ENCODE peak calls at places on chromosomes 12 and 14, in six cellular contexts. H, B, T, X, M and U are unnamed samples.

GRCh38 chr14:69138189-69138535 is 14.8 kb downstream of the DCAF5 start:
- DNase-seq in X (peak; percentile 49), H (no peak), B (no peak), T (no peak), M (no peak), U (no peak)

GRCh38 chr12:92434607-92435025 is 268.2 kb upstream of the PLEKHG7 start:
- DNase-seq in H (no peak), T (no peak), B (no peak), X (no peak), M (no peak), U (peak; percentile 40)

GRCh38 chr14:76219873-76220272 is 68.2 kb downstream of the GPATCH2L start:
- DNase-seq in H (no peak), X (no peak), M (no peak), B (no peak), T (no peak), U (no peak)

GRCh38 chr14:79275367-79275655 is 936.0 kb downstream of the DIO2 start:
- DNase-seq in M (no peak), B (no peak), X (no peak), T (no peak), H (no peak), U (no peak)

GRCh38 chr14:23022849-23023499 is 11.7 kb downstream of the PSMB5 start:
- DNase-seq in H (no peak), X (no peak), B (no peak), T (no peak), M (no peak), U (no peak)

GRCh38 chr12:84508943-84509342 is 403.7 kb downstream of the SLC6A15 start:
- DNase-seq in M (no peak), T (no peak), X (no peak), H (no peak), B (no peak), U (peak; percentile 9)

GRCh38 chr12:56636118-56636674 is 6.1 kb upstream of the BAZ2A start:
- DNase-seq in M (peak; percentile 84), B (peak; percentile 71), X (peak; percentile 86), H (peak; percentile 91), T (peak; percentile 83), U (peak; percentile 92)

GRCh38 chr12:47742253-47742825 is 16.3 kb downstream of the RAPGEF3 start:
- DNase-seq in T (no peak), M (peak; percentile 19), H (peak; percentile 67), X (peak; percentile 51), B (peak; percentile 72), U (peak; percentile 69)

GRCh38 chr12:122082621-122083356 is 4.2 kb downstream of the MLXIP start:
- DNase-seq in B (no peak), T (no peak), X (peak; percentile 26), M (no peak), H (no peak), U (no peak)

GRCh38 chr12:87155616-87156015 is 873.6 kb downstream of the C12orf50 start:
- DNase-seq in T (no peak), M (no peak), H (peak; percentile 32), X (no peak), B (no peak), U (no peak)

GRCh38 chr12:41932470-41932991 is 212.1 kb downstream of the GXYLT1 start:
- DNase-seq in M (no peak), T (no peak), B (peak; percentile 12), X (peak; percentile 90), H (no peak), U (peak; percentile 94)

GRCh38 chr14:67694791-67695393 is 672 bp downstream of the RDH11 start:
- DNase-seq in M (peak; percentile 92), X (peak; percentile 90), B (peak; percentile 50), T (peak; percentile 76), H (peak; percentile 89), U (peak; percentile 85)

GRCh38 chr14:92573761-92574498 is 60.3 kb downstream of the RIN3 start:
- DNase-seq in B (no peak), T (no peak), H (no peak), M (no peak), X (no peak), U (no peak)

GRCh38 chr14:74551903-74552371 is 58.4 kb downstream of the ISCA2 start:
- DNase-seq in H (no peak), T (no peak), M (no peak), X (no peak), B (no peak), U (no peak)

GRCh38 chr14:96217381-96217913 is 12.8 kb downstream of the BDKRB2 start:
- DNase-seq in H (no peak), B (no peak), X (no peak), M (no peak), T (no peak), U (no peak)

GRCh38 chr12:76551482-76551888 is 8.1 kb downstream of the OSBPL8 start:
- DNase-seq in T (no peak), M (no peak), X (no peak), B (peak; percentile 23), H (no peak), U (no peak)

GRCh38 chr12:55607821-55608602 is 28.7 kb upstream of the OR10P1 start:
- DNase-seq in X (no peak), T (no peak), M (no peak), B (no peak), H (no peak), U (no peak)

GRCh38 chr12:121866331-121866730 is 7.7 kb upstream of the HPD start:
- DNase-seq in X (no peak), M (no peak), H (no peak), B (no peak), T (no peak), U (no peak)

GRCh38 chr14:104553166-104554087 is 26.1 kb upstream of the C14orf180 start:
- DNase-seq in B (no peak), X (no peak), T (no peak), H (no peak), M (no peak), U (no peak)

GRCh38 chr14:89853976-89854693 is 100.4 kb downstream of the EFCAB11 start:
- DNase-seq in B (no peak), X (no peak), H (no peak), M (no peak), T (no peak), U (no peak)

GRCh38 chr14:99853206-99853605 is 60.0 kb downstream of the EML1 start:
- DNase-seq in M (no peak), B (no peak), H (no peak), X (no peak), T (no peak), U (no peak)

GRCh38 chr12:114063435-114063834 is 97.3 kb upstream of the RBM19 start:
- DNase-seq in T (no peak), H (no peak), X (no peak), B (no peak), M (no peak), U (no peak)

GRCh38 chr12:26088999-26089398 is 35.8 kb downstream of the BHLHE41 start:
- DNase-seq in M (no peak), X (no peak), T (peak; percentile 67), B (no peak), H (no peak), U (peak; percentile 52)

DNA sequence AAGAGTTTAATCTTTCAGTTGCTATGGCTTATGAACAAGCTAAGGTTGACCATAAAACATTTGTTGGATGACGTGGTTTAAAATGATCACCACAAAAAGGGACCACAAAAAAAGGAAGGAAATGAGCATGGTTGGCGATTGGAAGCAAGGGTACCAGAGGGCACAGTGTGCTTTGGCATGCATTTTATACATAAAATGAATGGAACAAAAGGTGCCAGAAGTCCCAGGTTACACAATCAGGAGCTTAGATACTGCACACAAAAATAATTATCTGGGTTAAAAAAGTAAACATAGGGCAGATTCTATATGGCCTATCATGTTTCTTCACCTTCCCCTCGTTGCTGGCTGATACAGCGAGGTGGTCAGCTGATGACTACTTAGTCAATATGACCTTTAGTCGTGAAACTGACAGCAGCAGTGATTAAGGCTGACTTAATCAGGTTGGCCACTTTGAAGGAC is 50.7 kb downstream of the ZC3H14 start:
- DNase-seq in M (peak; percentile 86), T (no peak), H (no peak), X (peak; percentile 81), B (no peak), U (peak; percentile 60)
- TF ChIP-seq MYC in M (no peak), T (no peak), H (no peak), X (no peak), B (no peak), U (no peak)

DNA sequence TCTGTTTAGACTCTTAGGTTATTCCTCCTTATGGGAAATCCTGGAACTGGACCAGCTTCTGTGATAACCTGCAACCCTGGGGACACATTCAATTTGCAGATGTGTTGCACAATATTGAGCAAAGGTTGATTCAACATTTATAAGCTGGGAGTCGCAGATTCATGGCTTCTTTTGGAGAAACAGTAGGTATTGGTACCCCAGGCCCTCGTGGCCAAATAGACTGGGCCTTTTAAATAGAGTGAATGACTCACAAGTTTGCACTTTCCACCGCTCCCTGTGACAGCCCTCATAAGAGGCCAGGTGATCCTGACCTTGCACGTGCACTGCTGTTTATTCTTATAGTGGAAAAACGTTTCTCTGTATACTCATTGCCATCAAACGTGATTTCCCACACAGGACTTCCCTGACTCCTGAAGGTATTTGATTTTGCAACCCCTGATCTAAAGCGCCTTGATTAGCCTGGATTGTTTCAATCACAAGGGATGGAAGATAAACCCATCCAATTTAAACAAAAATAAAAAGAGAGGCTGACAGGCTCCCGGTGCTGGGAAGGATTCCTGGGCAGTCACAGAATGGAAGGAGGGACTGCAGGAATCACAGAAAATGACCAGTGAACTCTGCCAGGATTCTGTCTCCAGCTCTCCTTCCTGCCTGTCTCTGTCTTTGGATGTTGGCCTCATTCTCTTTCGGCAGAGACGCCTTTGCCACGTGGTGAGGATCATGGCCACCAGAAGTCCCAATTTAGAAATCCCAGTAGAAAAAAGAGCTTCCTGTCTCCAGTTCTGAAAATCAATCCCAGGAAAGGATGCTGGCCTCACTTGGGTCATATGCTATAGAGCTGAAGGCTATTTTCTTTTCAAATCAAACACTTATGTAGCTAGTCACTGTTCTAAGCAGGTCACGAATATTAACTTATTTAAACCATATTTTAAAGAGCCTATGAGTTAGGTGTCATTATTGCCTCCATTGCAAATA is 97.8 kb downstream of the VCPKMT start:
- DNase-seq in X (peak; percentile 20), B (no peak), H (peak; percentile 41), M (peak; percentile 83), T (no peak), U (no peak)
- TF ChIP-seq CTCF in X (no peak), B (no peak), H (no peak), M (no peak), T (no peak), U (no peak)

DNA sequence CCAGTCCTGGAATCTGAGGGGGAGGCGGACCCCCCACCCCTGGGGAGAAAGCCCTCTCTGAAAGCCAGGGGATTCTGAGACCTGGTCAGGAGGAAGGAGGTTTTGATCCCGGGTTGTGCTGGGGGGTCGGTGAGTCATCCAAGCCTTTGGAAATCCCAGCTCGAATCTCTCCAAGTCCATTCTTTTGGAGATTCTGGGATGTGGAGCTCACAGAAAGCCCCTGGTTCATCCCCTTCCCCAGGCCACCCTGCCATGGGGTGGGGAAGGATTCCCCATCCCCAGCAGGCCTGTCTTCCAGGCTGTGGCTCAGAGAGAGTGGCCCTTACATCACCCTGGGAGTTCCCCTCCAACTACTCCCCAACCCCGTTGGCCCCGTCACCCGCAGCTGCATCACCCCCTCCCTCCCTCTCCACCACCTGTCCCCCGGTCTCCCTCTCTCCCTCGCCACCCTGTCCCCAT is 14.3 kb downstream of the EXOC3L4 start:
- DNase-seq in H (peak; percentile 81), T (no peak), M (no peak), B (peak; percentile 34), X (no peak), U (peak; percentile 40)
- TF ChIP-seq MAX in H (no peak), T (no peak), M (no peak), B (no peak), X (no peak), U (no peak)

DNA sequence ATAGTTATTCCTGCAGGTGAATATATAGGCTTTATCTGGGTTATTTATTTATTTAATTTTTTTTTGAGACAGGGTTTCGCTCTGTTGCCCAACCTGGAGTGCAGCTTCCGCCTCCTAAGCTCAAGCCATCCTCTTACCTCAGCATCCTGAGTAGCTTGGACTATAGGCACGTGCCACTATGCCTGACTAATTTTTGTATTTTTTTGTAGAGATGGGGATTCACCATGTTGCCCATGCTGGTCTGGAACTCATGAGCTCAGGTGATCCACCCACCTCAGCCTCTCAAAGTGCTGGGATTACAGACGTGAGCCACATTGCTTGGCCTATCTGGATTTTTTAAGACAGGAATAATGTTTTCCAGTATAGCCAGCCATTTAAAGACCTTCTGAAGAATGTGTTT is 2.0 kb downstream of the RAN start:
- DNase-seq in T (no peak), X (no peak), M (no peak), B (no peak), H (no peak), U (no peak)
- TF ChIP-seq MYC in T (no peak), X (no peak), M (no peak), B (no peak), H (no peak), U (no peak)